ENCODE peak calls at places on chromosome 7, in nine cellular contexts. S is Karpas-422, Q is lower lobe of right lung, R is ovary, P is tibial nerve, D is heart left ventricle, O is psoas muscle, Z is aorta, T is prostate gland. K is an unnamed sample. For H3K9me3, the result is how much of the 10 kb centered on the place peaks cover.

GRCh38 chr7:910441-910861 is 34.1 kb downstream of the GET4 start:
- DNase-seq in S (peak), Q (no peak), R (no peak), P (no peak), D (no peak), O (no peak), Z (no peak), T (no peak), K (no peak)

GRCh38 chr7:20153567-20153966 is 63.6 kb downstream of the MACC1 start:
- DNase-seq in S (no peak), Q (no peak), R (no peak), P (no peak), D (no peak), O (no peak), Z (no peak), T (no peak), K (no peak)

GRCh38 chr7:42151309-42151708 is 85.7 kb downstream of the GLI3 start:
- DNase-seq in S (no peak), Q (no peak), R (peak), P (no peak), D (no peak), O (no peak), Z (no peak), T (peak), K (no peak)

GRCh38 chr7:20329389-20330175 is 1.1 kb upstream of the ITGB8 start:
- DNase-seq in S (peak), Q (peak), R (peak), P (peak), D (peak), O (peak), Z (peak), T (peak), K (peak)

GRCh38 chr7:118312051-118312450 is 87.5 kb downstream of the ANKRD7 start:
- DNase-seq in S (no peak), Q (no peak), R (no peak), P (no peak), D (no peak), O (no peak), Z (no peak), T (no peak), K (no peak)

GRCh38 chr7:57300747-57301146 is 149.2 kb upstream of the ZNF716 start:
- DNase-seq in S (no peak), Q (no peak), R (no peak), P (no peak), D (no peak), O (no peak), Z (no peak), T (no peak), K (no peak)

GRCh38 chr7:41313171-41313570 is 389.7 kb downstream of the INHBA start:
- DNase-seq in S (no peak), Q (no peak), R (no peak), P (no peak), D (no peak), O (no peak), Z (no peak), T (no peak), K (no peak)

GRCh38 chr7:326845-327304 is 36.9 kb downstream of the FOXL3 start:
- DNase-seq in S (no peak), Q (peak), R (no peak), P (no peak), D (no peak), O (no peak), Z (no peak), T (peak), K (no peak)

GRCh38 chr7:134834689-134835462 is 55.4 kb downstream of the CALD1 start:
- DNase-seq in S (no peak), Q (no peak), R (no peak), P (no peak), D (no peak), O (no peak), Z (no peak), T (no peak), K (no peak)

GRCh38 chr7:128236924-128237586 is 4.0 kb upstream of the LEP start:
- DNase-seq in S (no peak), Q (no peak), R (no peak), P (no peak), D (no peak), O (no peak), Z (no peak), T (no peak), K (no peak)

GRCh38 chr7:38731195-38731594 is 100.0 kb upstream of the AMPH start:
- DNase-seq in S (no peak), Q (no peak), R (no peak), P (no peak), D (no peak), O (no peak), Z (no peak), T (no peak), K (no peak)

GRCh38 chr7:148828965-148829364 is 55.1 kb downstream of the EZH2 start:
- DNase-seq in S (no peak), Q (no peak), R (no peak), P (no peak), D (no peak), O (no peak), Z (no peak), T (no peak), K (no peak)

GRCh38 chr7:22389892-22390291 is 32.9 kb upstream of the RAPGEF5 start:
- DNase-seq in S (no peak), Q (no peak), R (no peak), P (no peak), D (no peak), O (no peak), Z (no peak), T (no peak), K (no peak)

GRCh38 chr7:159007308-159008054 is 137.2 kb downstream of the VIPR2 start:
- DNase-seq in S (no peak), Q (no peak), R (no peak), P (no peak), D (peak), O (no peak), Z (no peak), T (no peak), K (no peak)

GRCh38 chr7:36905836-36906235 is 181.5 kb upstream of the AOAH start:
- DNase-seq in S (no peak), Q (no peak), R (no peak), P (no peak), D (no peak), O (no peak), Z (no peak), T (no peak), K (no peak)

GRCh38 chr7:110373514-110374258 is 717.2 kb upstream of the LRRN3 start:
- DNase-seq in S (no peak), Q (no peak), R (no peak), P (no peak), D (no peak), O (no peak), Z (no peak), T (no peak), K (no peak)

GRCh38 chr7:55133630-55134392 is 115.0 kb downstream of the EGFR start:
- DNase-seq in S (no peak), Q (no peak), R (no peak), P (no peak), D (peak), O (peak), Z (peak), T (no peak), K (peak)

GRCh38 chr7:25952277-25953057 is 199.5 kb upstream of the NFE2L3 start:
- DNase-seq in S (no peak), Q (no peak), R (no peak), P (no peak), D (no peak), O (no peak), Z (no peak), T (no peak), K (no peak)

GRCh38 chr7:51467384-51468017 is 150.9 kb upstream of the COBL start:
- DNase-seq in S (no peak), Q (no peak), R (no peak), P (no peak), D (no peak), O (no peak), Z (no peak), T (no peak), K (no peak)

GRCh38 chr7:151238924-151239836 is 6.9 kb downstream of the CHPF2 start:
- DNase-seq in S (peak), Q (no peak), R (no peak), P (no peak), D (no peak), O (no peak), Z (peak), T (no peak), K (no peak)

GRCh38 chr7:55148571-55148970 is 129.8 kb downstream of the EGFR start:
- DNase-seq in S (no peak), Q (no peak), R (no peak), P (no peak), D (no peak), O (no peak), Z (no peak), T (no peak), K (no peak)

GRCh38 chr7:503575-504111 is 16.0 kb downstream of the PDGFA start:
- DNase-seq in S (no peak), Q (peak), R (no peak), P (no peak), D (peak), O (peak), Z (peak), T (no peak), K (peak)

GRCh38 chr7:107158028-107158427 is 10.8 kb upstream of the HBP1 start:
- DNase-seq in S (no peak), Q (no peak), R (no peak), P (no peak), D (no peak), O (no peak), Z (no peak), T (no peak), K (no peak)

GRCh38 chr7:97732567-97733275 is 835 bp downstream of the TAC1 start:
- DNase-seq in S (no peak), Q (no peak), R (no peak), P (no peak), D (peak), O (no peak), Z (peak), T (no peak), K (no peak)

GRCh38 chr7:111498608-111499007 is 63.7 kb downstream of the IMMP2L start:
- DNase-seq in S (no peak), Q (no peak), R (no peak), P (no peak), D (no peak), O (no peak), Z (no peak), T (no peak), K (no peak)

GRCh38 chr7:100437150-100438100 is 1.1 kb upstream of the PPP1R35 start:
- DNase-seq in S (peak), Q (peak), R (peak), P (no peak), D (no peak), O (no peak), Z (peak), T (no peak), K (no peak)

GRCh38 chr7:132577206-132578049 is 1.2 kb upstream of the PLXNA4 start:
- DNase-seq in S (no peak), Q (no peak), R (peak), P (peak), D (peak), O (peak), Z (peak), T (peak), K (no peak)

GRCh38 chr7:74477188-74477587 is 23.5 kb downstream of the GTF2IRD1 start:
- DNase-seq in S (no peak), Q (peak), R (no peak), P (no peak), D (no peak), O (no peak), Z (no peak), T (no peak), K (no peak)

GRCh38 chr7:139361523-139361922 is 1.8 kb downstream of the LUC7L2 start:
- DNase-seq in S (no peak), Q (no peak), R (no peak), P (no peak), D (no peak), O (no peak), Z (no peak), T (no peak), K (no peak)

GRCh38 chr7:20176552-20177242 is 40.5 kb downstream of the MACC1 start:
- DNase-seq in S (no peak), Q (no peak), R (no peak), P (no peak), D (no peak), O (no peak), Z (no peak), T (no peak), K (no peak)

GRCh38 chr7:1391449-1391848 is 67.8 kb downstream of the MICALL2 start:
- DNase-seq in S (no peak), Q (no peak), R (no peak), P (no peak), D (no peak), O (no peak), Z (no peak), T (no peak), K (no peak)

GRCh38 chr7:131066635-131067034 is 261.0 kb upstream of the MKLN1 start:
- DNase-seq in S (no peak), Q (no peak), R (no peak), P (no peak), D (no peak), O (no peak), Z (no peak), T (no peak), K (no peak)

GRCh38 chr7:111180273-111180814 is 89.4 kb downstream of the LRRN3 start:
- DNase-seq in S (no peak), Q (no peak), R (no peak), P (no peak), D (no peak), O (no peak), Z (no peak), T (no peak), K (no peak)

GRCh38 chr7:132842478-132842877 is 239.4 kb downstream of the CHCHD3 start:
- DNase-seq in S (no peak), Q (no peak), R (no peak), P (no peak), D (no peak), O (no peak), Z (no peak), T (no peak), K (no peak)

GRCh38 chr7:99139031-99139430 is 4.9 kb downstream of the SMURF1 start:
- DNase-seq in S (no peak), Q (no peak), R (no peak), P (no peak), D (no peak), O (no peak), Z (no peak), T (no peak), K (no peak)

GRCh38 chr7:33868151-33868550 is 37.2 kb upstream of the BMPER start:
- DNase-seq in S (no peak), Q (no peak), R (no peak), P (no peak), D (no peak), O (peak), Z (no peak), T (no peak), K (no peak)

GRCh38 chr7:98399903-98400537 is 870 bp downstream of the BAIAP2L1 start:
- DNase-seq in S (no peak), Q (no peak), R (no peak), P (no peak), D (no peak), O (no peak), Z (no peak), T (no peak), K (no peak)

GRCh38 chr7:43467846-43468245 is 115.1 kb upstream of the STK17A start:
- DNase-seq in S (no peak), Q (no peak), R (no peak), P (no peak), D (no peak), O (no peak), Z (no peak), T (no peak), K (no peak)

GRCh38 chr7:43467406-43467805 is 115.5 kb upstream of the STK17A start:
- DNase-seq in S (no peak), Q (no peak), R (no peak), P (no peak), D (no peak), O (no peak), Z (no peak), T (no peak), K (no peak)

GRCh38 chr7:43470110-43470509 is 112.8 kb upstream of the STK17A start:
- DNase-seq in S (no peak), Q (no peak), R (no peak), P (no peak), D (no peak), O (no peak), Z (no peak), T (no peak), K (no peak)

GRCh38 chr7:43465581-43466554 is 117.0 kb upstream of the STK17A start:
- DNase-seq in S (no peak), Q (no peak), R (no peak), P (no peak), D (no peak), O (no peak), Z (no peak), T (no peak), K (no peak)

DNA sequence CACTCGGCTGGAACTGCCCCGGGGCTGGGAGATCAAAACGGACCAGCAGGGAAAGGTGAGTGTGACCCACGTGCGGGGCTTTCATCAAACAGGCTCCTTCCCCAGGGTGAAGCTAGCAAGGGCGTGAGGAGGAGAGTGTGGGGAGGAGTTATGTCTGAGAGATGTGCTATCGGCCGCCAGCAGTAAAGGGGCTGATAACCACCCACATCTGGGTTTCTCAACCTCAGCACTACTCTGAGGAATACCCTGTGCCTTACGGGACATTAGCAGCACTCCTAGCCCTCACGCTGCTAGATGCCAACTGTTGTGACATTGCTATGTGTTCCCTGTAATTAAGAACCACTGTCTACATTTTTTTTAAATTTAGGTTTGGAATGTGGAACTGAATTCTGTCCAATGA is 113.9 kb upstream of the STK17A start:
- DNase-seq in S (no peak), Q (no peak), R (no peak), P (no peak), D (no peak), O (no peak), Z (no peak), T (no peak), K (no peak)
- H3K9me3 ChIP-seq in S (under half), Q (under half), R (under half), P (under half), D (under half), O (under half), Z (under half), T (under half), K (under half)

GRCh38 chr7:6680146-6680545 is 26.6 kb downstream of the ZNF12 start:
- DNase-seq in S (no peak), Q (no peak), R (no peak), P (no peak), D (no peak), O (no peak), Z (no peak), T (no peak), K (no peak)
- H3K9me3 ChIP-seq in S (half or more), Q (half or more), R (under half), P (half or more), D (half or more), O (half or more), Z (under half), T (under half), K (under half)

GRCh38 chr7:125930848-125931247 is 1001.2 kb upstream of the POT1 start:
- DNase-seq in S (no peak), Q (no peak), R (no peak), P (no peak), D (no peak), O (no peak), Z (no peak), T (no peak), K (no peak)

GRCh38 chr7:125934539-125934938 is 1004.9 kb upstream of the POT1 start:
- DNase-seq in S (no peak), Q (no peak), R (no peak), P (no peak), D (no peak), O (no peak), Z (no peak), T (no peak), K (no peak)

DNA sequence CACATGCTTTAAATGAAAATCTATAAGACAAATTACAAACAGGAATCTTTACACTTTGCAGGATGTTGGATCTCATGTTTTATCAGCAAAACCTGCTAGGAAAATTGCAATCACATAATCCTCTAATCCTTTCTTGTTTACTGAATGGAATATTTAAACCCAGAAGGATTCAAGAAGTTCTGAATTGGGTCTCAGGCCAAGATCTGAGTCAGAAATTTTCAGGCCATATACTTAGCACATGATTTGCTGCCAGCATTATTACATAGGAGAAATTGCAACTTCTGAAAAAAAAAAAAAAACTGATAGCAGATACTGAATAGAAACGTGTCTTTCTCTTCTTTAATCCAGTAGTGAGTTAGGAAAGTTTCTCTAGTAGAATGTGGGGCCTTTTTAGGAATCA is 1005.3 kb upstream of the POT1 start:
- DNase-seq in S (no peak), Q (no peak), R (no peak), P (no peak), D (no peak), O (no peak), Z (no peak), T (no peak), K (no peak)
- H3K9me3 ChIP-seq in S (under half), Q (under half), R (under half), P (under half), D (under half), O (under half), Z (under half), T (under half), K (under half)

GRCh38 chr7:44977956-44978355 is 859 bp downstream of the MYO1G start:
- DNase-seq in S (peak), Q (no peak), R (no peak), P (no peak), D (no peak), O (no peak), Z (peak), T (no peak), K (no peak)
- H3K9me3 ChIP-seq in S (under half), Q (under half), R (under half), P (under half), D (under half), O (under half), Z (under half), T (under half), K (under half)

GRCh38 chr7:157875230-157876179 is 538.7 kb downstream of the DNAJB6 start:
- DNase-seq in S (peak), Q (no peak), R (no peak), P (no peak), D (peak), O (peak), Z (no peak), T (no peak), K (peak)

GRCh38 chr7:157874870-157875229 is 538.0 kb downstream of the DNAJB6 start:
- DNase-seq in S (no peak), Q (no peak), R (no peak), P (no peak), D (no peak), O (no peak), Z (no peak), T (no peak), K (no peak)

GRCh38 chr7:157874208-157874816 is 537.5 kb downstream of the DNAJB6 start:
- DNase-seq in S (no peak), Q (no peak), R (no peak), P (no peak), D (no peak), O (no peak), Z (no peak), T (no peak), K (peak)

GRCh38 chr7:157877298-157877840 is 540.6 kb downstream of the DNAJB6 start:
- DNase-seq in S (no peak), Q (no peak), R (no peak), P (no peak), D (peak), O (no peak), Z (no peak), T (no peak), K (peak)

GRCh38 chr7:157876469-157877285 is 539.9 kb downstream of the DNAJB6 start:
- DNase-seq in S (peak), Q (no peak), R (no peak), P (no peak), D (no peak), O (no peak), Z (no peak), T (no peak), K (peak)
- H3K9me3 ChIP-seq in S (under half), Q (under half), R (under half), P (under half), D (under half), O (under half), Z (under half), T (under half), K (under half)

DNA sequence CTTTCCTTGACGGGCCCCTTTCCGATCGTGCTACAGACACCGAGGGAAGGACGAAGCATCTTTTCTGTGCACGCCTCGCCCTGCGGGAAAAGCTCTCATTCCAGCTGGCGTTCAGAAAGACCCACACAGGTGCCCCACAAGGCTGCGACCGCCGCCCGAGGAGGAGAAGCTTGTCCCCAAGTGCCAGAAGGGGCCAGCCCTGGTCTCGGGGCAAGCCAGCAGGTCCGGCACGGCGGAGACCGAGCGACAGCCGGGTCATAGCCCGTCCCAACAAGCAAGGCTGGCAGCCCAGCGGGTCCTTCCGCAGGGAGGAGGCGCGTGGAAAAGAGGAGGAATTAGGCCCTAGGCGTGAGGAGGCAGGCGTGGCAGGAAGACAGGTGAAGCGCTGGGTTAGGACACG is 62.7 kb downstream of the TNRC18 start:
- DNase-seq in S (no peak), Q (no peak), R (no peak), P (no peak), D (no peak), O (no peak), Z (no peak), T (no peak), K (peak)
- H3K9me3 ChIP-seq in S (under half), Q (under half), R (under half), P (under half), D (under half), O (under half), Z (under half), T (under half), K (under half)